ENCODE peak calls at places on chromosome 3, in five cellular contexts. One of them, this sample, is unnamed.

GRCh38 chr3:51434746-51435323 is 43.8 kb downstream of the RBM15B start:
- DNase-seq in HepG2: peak; percentile 48
- DNase-seq in SK-N-SH: peak; percentile 52
- DNase-seq in K562: peak; percentile 42
- DNase-seq in GM12878: peak; percentile 5
- DNase-seq in this sample: peak; percentile 65

GRCh38 chr3:113218679-113219040 is 7.3 kb downstream of the BOC start:
- DNase-seq in HepG2: no peak
- DNase-seq in SK-N-SH: no peak
- DNase-seq in K562: no peak
- DNase-seq in GM12878: no peak
- DNase-seq in this sample: no peak

GRCh38 chr3:197511130-197511529 is 44.6 kb downstream of the BDH1 start:
- DNase-seq in GM12878: no peak
- DNase-seq in SK-N-SH: no peak
- DNase-seq in K562: no peak
- DNase-seq in HepG2: no peak
- DNase-seq in this sample: no peak

GRCh38 chr3:122298239-122298638 is 26.8 kb upstream of the CSTA start:
- DNase-seq in K562: no peak
- DNase-seq in SK-N-SH: no peak
- DNase-seq in GM12878: peak; percentile 86
- DNase-seq in HepG2: no peak
- DNase-seq in this sample: no peak

GRCh38 chr3:99950921-99951320 is 133.3 kb downstream of the CMSS1 start:
- DNase-seq in GM12878: no peak
- DNase-seq in HepG2: no peak
- DNase-seq in K562: no peak
- DNase-seq in SK-N-SH: no peak
- DNase-seq in this sample: no peak

GRCh38 chr3:42773409-42773751 is 327 bp upstream of the CCDC13 start:
- DNase-seq in K562: no peak
- DNase-seq in GM12878: no peak
- DNase-seq in SK-N-SH: no peak
- DNase-seq in HepG2: no peak
- DNase-seq in this sample: no peak

GRCh38 chr3:146058241-146058640 is 102.7 kb downstream of the PLOD2 start:
- DNase-seq in HepG2: no peak
- DNase-seq in K562: no peak
- DNase-seq in GM12878: no peak
- DNase-seq in SK-N-SH: no peak
- DNase-seq in this sample: no peak

GRCh38 chr3:98855811-98856400 is 45.6 kb downstream of the DCBLD2 start:
- DNase-seq in SK-N-SH: no peak
- DNase-seq in HepG2: no peak
- DNase-seq in GM12878: no peak
- DNase-seq in K562: no peak
- DNase-seq in this sample: no peak

GRCh38 chr3:132509096-132509495 is 88.0 kb upstream of the ACKR4 start:
- DNase-seq in K562: no peak
- DNase-seq in GM12878: no peak
- DNase-seq in SK-N-SH: no peak
- DNase-seq in HepG2: no peak
- DNase-seq in this sample: no peak

GRCh38 chr3:150447084-150447483 is 39.0 kb downstream of the TSC22D2 start:
- DNase-seq in HepG2: no peak
- DNase-seq in GM12878: no peak
- DNase-seq in K562: no peak
- DNase-seq in SK-N-SH: no peak
- DNase-seq in this sample: no peak

GRCh38 chr3:156694536-156694935 is 20.1 kb downstream of the TIPARP start:
- DNase-seq in K562: no peak
- DNase-seq in SK-N-SH: no peak
- DNase-seq in HepG2: no peak
- DNase-seq in GM12878: no peak
- DNase-seq in this sample: no peak

GRCh38 chr3:11509175-11510000 is 134.3 kb downstream of the VGLL4 start:
- DNase-seq in SK-N-SH: peak; percentile 81
- DNase-seq in GM12878: no peak
- DNase-seq in K562: peak; percentile 70
- DNase-seq in HepG2: peak; percentile 31
- DNase-seq in this sample: peak; percentile 33

GRCh38 chr3:18428036-18428435 is 2.9 kb upstream of the SATB1 start:
- DNase-seq in HepG2: no peak
- DNase-seq in SK-N-SH: no peak
- DNase-seq in K562: no peak
- DNase-seq in GM12878: no peak
- DNase-seq in this sample: no peak

GRCh38 chr3:11131371-11131770 is 22.9 kb upstream of the HRH1 start:
- DNase-seq in SK-N-SH: no peak
- DNase-seq in GM12878: no peak
- DNase-seq in K562: no peak
- DNase-seq in HepG2: no peak
- DNase-seq in this sample: no peak

GRCh38 chr3:41029356-41029755 is 169.9 kb upstream of the CTNNB1 start:
- DNase-seq in SK-N-SH: no peak
- DNase-seq in HepG2: no peak
- DNase-seq in GM12878: no peak
- DNase-seq in K562: no peak
- DNase-seq in this sample: no peak

DNA sequence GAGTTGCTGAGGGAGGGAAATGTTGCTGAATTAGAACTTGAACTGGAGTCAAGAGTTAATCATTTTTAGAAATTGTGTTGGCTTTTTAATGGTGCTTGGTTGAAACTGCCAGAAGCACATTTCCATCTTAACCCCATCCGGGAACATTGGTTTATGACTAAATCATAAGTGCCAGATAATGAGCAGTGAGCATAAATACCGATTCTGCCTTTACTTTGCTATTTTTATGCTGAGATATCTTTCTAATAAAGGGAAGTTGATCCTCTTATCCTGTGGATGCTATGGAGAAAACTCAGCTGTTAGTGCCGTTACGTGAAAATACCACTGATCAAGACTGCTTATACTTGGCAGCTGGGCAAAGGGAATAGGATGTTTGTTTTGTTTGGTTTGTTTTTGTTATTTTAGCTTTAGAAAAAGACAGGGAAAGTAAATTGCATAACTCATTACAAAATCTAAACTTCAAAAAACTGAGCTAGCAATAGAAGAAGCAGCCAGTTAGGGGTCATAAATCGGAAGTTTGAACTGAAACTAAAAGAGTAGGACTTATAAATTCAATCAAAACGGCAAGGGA is 813.1 kb downstream of the NAALADL2 start:
- DNase-seq in HepG2: no peak
- DNase-seq in K562: no peak
- DNase-seq in SK-N-SH: peak; percentile 4
- DNase-seq in GM12878: no peak
- DNase-seq in this sample: peak; percentile 1
- TF ChIP-seq REST in HepG2: no peak
- TF ChIP-seq REST in K562: no peak
- TF ChIP-seq REST in SK-N-SH: no peak
- TF ChIP-seq REST in GM12878: no peak
- TF ChIP-seq REST in this sample: no peak

GRCh38 chr3:177946515-177946914 is 589.7 kb upstream of the KCNMB2 start:
- DNase-seq in K562: no peak
- DNase-seq in GM12878: no peak
- DNase-seq in HepG2: no peak
- DNase-seq in SK-N-SH: no peak
- DNase-seq in this sample: no peak
- TF ChIP-seq RFX5 in K562: no peak
- TF ChIP-seq RFX5 in GM12878: no peak
- TF ChIP-seq RFX5 in HepG2: no peak
- TF ChIP-seq RFX5 in SK-N-SH: no peak
- TF ChIP-seq RFX5 in this sample: no peak

GRCh38 chr3:153679711-153680110 is 441.5 kb upstream of the ARHGEF26 start:
- DNase-seq in K562: no peak
- DNase-seq in SK-N-SH: no peak
- DNase-seq in GM12878: no peak
- DNase-seq in HepG2: no peak
- DNase-seq in this sample: no peak
- TF ChIP-seq REST in K562: no peak
- TF ChIP-seq REST in SK-N-SH: no peak
- TF ChIP-seq REST in GM12878: no peak
- TF ChIP-seq REST in HepG2: no peak
- TF ChIP-seq REST in this sample: no peak

DNA sequence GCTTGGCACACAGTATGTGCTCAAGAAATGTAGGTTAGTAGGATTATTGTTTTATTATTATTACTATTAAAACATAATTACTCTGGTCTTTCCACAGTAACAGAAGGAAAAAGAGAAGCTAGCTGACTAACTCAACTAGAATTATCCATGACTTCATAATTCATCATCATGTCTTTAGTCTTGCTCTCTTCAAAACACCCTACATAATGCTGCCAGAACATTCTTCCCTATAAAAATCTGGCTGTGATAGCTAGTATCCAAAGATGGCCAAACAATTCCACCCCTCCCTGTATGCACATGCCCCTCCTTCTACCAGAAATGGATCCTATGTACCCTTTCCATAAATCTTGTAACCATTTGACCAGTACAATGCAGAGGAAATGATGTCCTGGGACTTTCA is 48.8 kb upstream of the SRGAP3 start:
- DNase-seq in HepG2: no peak
- DNase-seq in SK-N-SH: no peak
- DNase-seq in K562: no peak
- DNase-seq in GM12878: no peak
- DNase-seq in this sample: no peak
- TF ChIP-seq RFX5 in HepG2: no peak
- TF ChIP-seq RFX5 in SK-N-SH: no peak
- TF ChIP-seq RFX5 in K562: no peak
- TF ChIP-seq RFX5 in GM12878: no peak
- TF ChIP-seq RFX5 in this sample: no peak

GRCh38 chr3:192847918-192848317 is 69.7 kb downstream of the MB21D2 start:
- DNase-seq in HepG2: no peak
- DNase-seq in SK-N-SH: no peak
- DNase-seq in K562: no peak
- DNase-seq in GM12878: no peak
- DNase-seq in this sample: no peak

GRCh38 chr3:192850501-192850981 is 67.1 kb downstream of the MB21D2 start:
- DNase-seq in GM12878: peak; percentile 69
- DNase-seq in K562: no peak
- DNase-seq in SK-N-SH: no peak
- DNase-seq in HepG2: peak; percentile 47
- DNase-seq in this sample: no peak

GRCh38 chr3:192855434-192855833 is 62.2 kb downstream of the MB21D2 start:
- DNase-seq in HepG2: no peak
- DNase-seq in SK-N-SH: no peak
- DNase-seq in K562: no peak
- DNase-seq in GM12878: no peak
- DNase-seq in this sample: no peak

GRCh38 chr3:192848371-192849233 is 69.1 kb downstream of the MB21D2 start:
- DNase-seq in HepG2: no peak
- DNase-seq in SK-N-SH: no peak
- DNase-seq in GM12878: peak; percentile 75
- DNase-seq in K562: no peak
- DNase-seq in this sample: no peak

GRCh38 chr3:192851821-192852352 is 65.8 kb downstream of the MB21D2 start:
- DNase-seq in GM12878: no peak
- DNase-seq in K562: no peak
- DNase-seq in HepG2: peak; percentile 86
- DNase-seq in SK-N-SH: peak; percentile 46
- DNase-seq in this sample: peak; percentile 67
- TF ChIP-seq REST in GM12878: no peak
- TF ChIP-seq REST in K562: no peak
- TF ChIP-seq REST in HepG2: peak; percentile 85
- TF ChIP-seq REST in SK-N-SH: peak; percentile 76
- TF ChIP-seq REST in this sample: no peak